ENCODE peak calls at places on chromosome 20, in five cellular contexts. J, Q, L, A and P are unnamed samples.

GRCh38 chr20:401682-402495 is 6.2 kb upstream of the RBCK1 start:
- DNase-seq in J (peak; percentile 61), Q (no peak), L (no peak), A (no peak), P (no peak)

GRCh38 chr20:37969949-37970855 is 63.1 kb downstream of the TTI1 start:
- DNase-seq in J (no peak), Q (no peak), L (no peak), A (no peak), P (no peak)

GRCh38 chr20:38139919-38140753 is 24.9 kb downstream of the TGM2 start:
- DNase-seq in J (no peak), Q (peak; percentile 84), L (no peak), A (no peak), P (no peak)

GRCh38 chr20:47713941-47714450 is 71.3 kb downstream of the SULF2 start:
- DNase-seq in J (no peak), Q (no peak), L (peak; percentile 67), A (peak; percentile 50), P (peak; percentile 18)

GRCh38 chr20:16445482-16445881 is 127.8 kb downstream of the KIF16B start:
- DNase-seq in J (no peak), Q (no peak), L (no peak), A (no peak), P (no peak)

GRCh38 chr20:22531056-22531615 is 53.2 kb downstream of the FOXA2 start:
- DNase-seq in J (no peak), Q (no peak), L (no peak), A (no peak), P (no peak)

GRCh38 chr20:38164624-38165088 is 414 bp downstream of the TGM2 start:
- DNase-seq in J (no peak), Q (no peak), L (no peak), A (peak; percentile 20), P (no peak)

GRCh38 chr20:49586967-49587587 is 19.1 kb upstream of the PTGIS start:
- DNase-seq in J (no peak), Q (no peak), L (no peak), A (no peak), P (no peak)

GRCh38 chr20:36461600-36462439 is 79.5 kb upstream of the MYL9 start:
- DNase-seq in J (peak; percentile 51), Q (peak; percentile 78), L (peak; percentile 48), A (peak; percentile 67), P (peak; percentile 61)

GRCh38 chr20:709421-709820 is 33.8 kb upstream of the SCRT2 start:
- DNase-seq in J (no peak), Q (peak; percentile 71), L (no peak), A (no peak), P (no peak)

GRCh38 chr20:18567739-18568091 is 483 bp downstream of the SMIM26 start:
- DNase-seq in J (no peak), Q (peak; percentile 31), L (no peak), A (no peak), P (no peak)

GRCh38 chr20:15942130-15942529 is 631.1 kb downstream of the KIF16B start:
- DNase-seq in J (no peak), Q (no peak), L (no peak), A (no peak), P (no peak)

GRCh38 chr20:52763321-52763853 is 208.8 kb upstream of the TSHZ2 start:
- DNase-seq in J (no peak), Q (no peak), L (no peak), A (no peak), P (no peak)
- TF ChIP-seq CTCF in J (no peak), Q (no peak), L (no peak), A (no peak), P (no peak)

DNA sequence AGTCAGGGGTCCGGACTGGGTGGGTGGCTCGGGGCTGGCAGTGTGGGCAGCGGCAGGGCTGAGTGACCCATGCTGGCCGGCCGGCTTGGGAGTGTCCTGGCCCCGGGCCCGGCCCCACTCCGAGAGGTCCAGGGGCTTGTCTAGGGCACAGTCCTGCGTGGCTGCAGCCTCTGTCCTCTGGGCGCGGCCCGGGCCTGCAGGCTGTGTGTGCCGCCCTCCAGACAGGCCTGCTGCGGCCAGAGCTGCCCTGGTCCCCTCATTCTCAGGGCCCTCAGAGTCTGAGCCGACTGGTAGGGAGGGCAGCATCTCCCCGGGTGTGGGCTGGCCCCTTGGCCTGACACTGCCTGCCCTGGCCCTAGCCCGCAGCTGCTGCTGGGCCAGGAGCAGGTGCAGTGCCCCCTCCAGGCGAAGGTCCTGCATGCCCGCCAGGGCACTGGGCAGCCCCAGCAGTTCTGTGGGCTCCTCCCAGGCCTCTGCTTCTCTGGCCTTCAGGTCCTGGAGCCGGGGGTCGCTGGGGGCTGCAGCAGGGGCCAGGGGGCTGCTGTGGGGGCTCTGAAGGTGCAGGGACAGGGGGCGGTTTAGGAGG is 6.9 kb upstream of the CABLES2 start:
- DNase-seq in J (peak; percentile 41), Q (peak; percentile 66), L (no peak), A (no peak), P (no peak)
- TF ChIP-seq CTCF in J (peak; percentile 22), Q (peak; percentile 27), L (no peak), A (no peak), P (no peak)

GRCh38 chr20:39939241-39939865 is 749.7 kb downstream of the MAFB start:
- DNase-seq in J (no peak), Q (no peak), L (no peak), A (no peak), P (no peak)

GRCh38 chr20:39941235-39941634 is 747.8 kb downstream of the MAFB start:
- DNase-seq in J (no peak), Q (no peak), L (no peak), A (no peak), P (no peak)

GRCh38 chr20:39935921-39936320 is 753.1 kb downstream of the MAFB start:
- DNase-seq in J (no peak), Q (no peak), L (peak; percentile 32), A (no peak), P (no peak)

GRCh38 chr20:39936401-39936800 is 752.6 kb downstream of the MAFB start:
- DNase-seq in J (no peak), Q (no peak), L (no peak), A (no peak), P (no peak)
- TF ChIP-seq CTCF in J (no peak), Q (no peak), L (no peak), A (no peak), P (no peak)

GRCh38 chr20:11906626-11907480 is 10.8 kb upstream of the BTBD3 start:
- DNase-seq in J (no peak), Q (no peak), L (no peak), A (no peak), P (no peak)

GRCh38 chr20:11912664-11913415 is 4.9 kb upstream of the BTBD3 start:
- DNase-seq in J (no peak), Q (no peak), L (no peak), A (no peak), P (no peak)

GRCh38 chr20:11917663-11918062 is at the start of gene BTBD3:
- DNase-seq in J (no peak), Q (peak; percentile 39), L (peak; percentile 46), A (peak; percentile 54), P (no peak)

GRCh38 chr20:11907621-11908020 is 10.1 kb upstream of the BTBD3 start:
- DNase-seq in J (no peak), Q (no peak), L (no peak), A (no peak), P (no peak)

DNA sequence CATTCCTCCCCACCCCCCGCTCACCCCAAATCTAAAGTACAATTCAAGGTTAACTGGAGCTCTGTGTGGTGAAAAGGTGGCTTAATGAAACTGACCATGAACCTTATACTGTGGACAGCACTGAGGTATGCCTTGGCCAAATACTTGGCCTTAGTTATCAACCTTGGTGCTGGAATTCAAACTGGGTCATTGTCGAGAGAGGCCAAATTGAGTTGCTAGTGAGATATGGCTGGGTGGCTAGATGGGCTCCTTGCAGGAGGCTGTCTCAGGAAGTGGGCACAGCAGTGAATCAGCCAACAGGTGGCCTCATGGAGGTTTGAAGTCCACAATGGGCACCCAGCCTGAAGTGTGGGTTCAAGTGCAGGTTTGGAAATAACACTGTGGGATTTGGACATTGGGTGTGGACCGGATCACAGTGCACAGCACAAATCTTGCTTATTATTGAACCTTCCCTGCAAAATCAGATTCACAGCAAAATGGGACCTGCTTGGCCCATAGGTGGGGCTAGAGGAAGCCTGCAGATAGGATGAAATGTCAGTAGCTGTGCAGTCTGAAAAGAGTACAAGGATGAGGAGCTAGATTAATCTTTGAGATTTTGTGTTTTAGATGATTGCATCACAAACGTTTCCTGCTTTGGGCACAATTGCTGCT is 5.6 kb upstream of the BTBD3 start:
- DNase-seq in J (no peak), Q (peak; percentile 20), L (no peak), A (no peak), P (no peak)
- TF ChIP-seq CTCF in J (no peak), Q (peak; percentile 54), L (no peak), A (no peak), P (peak; percentile 37)

GRCh38 chr20:33191484-33191883 is 23.5 kb downstream of the BPIFA2 start:
- DNase-seq in J (no peak), Q (no peak), L (no peak), A (no peak), P (no peak)
- TF ChIP-seq CTCF in J (no peak), Q (no peak), L (no peak), A (no peak), P (no peak)

DNA sequence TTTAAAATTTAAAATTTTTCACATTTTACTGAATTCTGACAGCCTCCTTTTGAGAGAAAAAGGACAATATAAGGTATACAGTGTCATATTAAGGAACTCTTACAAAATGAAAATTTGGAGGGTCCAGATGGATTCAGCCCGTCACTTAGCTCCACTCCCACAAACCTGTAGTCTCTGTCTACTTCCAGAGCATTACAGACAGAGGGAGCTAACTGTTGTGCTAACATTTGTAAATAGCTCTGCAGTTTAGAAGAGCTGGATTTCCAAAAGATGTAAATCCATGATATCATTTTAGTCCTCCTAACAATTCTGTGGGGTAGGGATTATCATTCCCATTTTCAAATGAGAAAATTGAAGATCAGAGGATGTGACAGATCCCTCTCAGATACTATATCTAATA is 16.1 kb upstream of the SERINC3 start:
- DNase-seq in J (no peak), Q (no peak), L (no peak), A (no peak), P (no peak)
- TF ChIP-seq CTCF in J (no peak), Q (peak; percentile 31), L (no peak), A (no peak), P (no peak)

GRCh38 chr20:40459299-40459698 is 229.7 kb downstream of the MAFB start:
- DNase-seq in J (no peak), Q (no peak), L (no peak), A (no peak), P (no peak)
- TF ChIP-seq CTCF in J (no peak), Q (no peak), L (no peak), A (no peak), P (no peak)

DNA sequence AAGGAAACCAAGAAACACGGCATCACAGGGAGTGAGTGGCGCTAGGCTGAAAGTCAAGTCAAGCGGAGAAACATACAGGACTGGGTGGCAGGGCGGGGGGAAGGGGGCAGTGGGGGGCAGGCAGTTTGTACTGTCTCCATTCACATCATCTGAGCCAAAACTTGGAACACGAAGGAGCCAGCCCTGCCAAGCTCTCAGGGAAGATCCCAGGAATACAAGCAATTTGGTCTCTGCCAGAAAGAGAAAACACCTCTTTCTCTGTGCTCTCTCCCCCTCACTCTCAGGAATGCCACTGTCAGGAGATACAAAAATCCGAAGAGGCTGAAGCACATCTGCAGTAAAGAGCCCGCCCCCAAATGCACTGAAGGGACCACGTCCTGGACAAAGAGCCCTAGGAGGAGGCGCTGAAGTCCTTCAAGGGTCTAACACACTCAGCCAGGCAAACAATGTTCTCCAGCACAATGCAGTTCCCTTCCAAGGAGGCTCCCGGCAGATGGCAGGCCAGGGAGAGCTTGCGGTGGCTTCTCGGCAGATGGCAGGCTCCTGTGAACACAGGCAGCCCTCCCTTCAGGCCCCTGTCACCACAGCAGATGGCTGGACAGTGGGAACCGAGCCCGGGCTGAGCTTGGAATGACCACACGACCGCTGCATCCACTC is 90.0 kb downstream of the ATP9A start:
- DNase-seq in J (no peak), Q (peak; percentile 84), L (no peak), A (peak; percentile 32), P (peak; percentile 47)
- TF ChIP-seq CTCF in J (no peak), Q (no peak), L (no peak), A (no peak), P (no peak)